ENCODE peak calls at places on chromosomes 2 and 18, in ten cellular contexts. F is left lung, Q is PC-9, R is fibroblast of lung, G is B cell, O is neural progenitor cell, X is adrenal gland, L is astrocyte of the spinal cord, J is GM20000, U is mammary epithelial cell. N is an unnamed sample.

GRCh38 chr2:231321021-231321420 is 74.5 kb upstream of the B3GNT7 start:
- DNase-seq in F (no peak), Q (no peak), R (no peak), G (no peak), O (no peak), X (peak), L (no peak), J (no peak), U (no peak), N (no peak)

GRCh38 chr2:3449936-3450335 is 69.4 kb downstream of the ADI1 start:
- DNase-seq in F (no peak), Q (no peak), R (no peak), G (peak), O (no peak), X (no peak), L (no peak), J (no peak), U (no peak), N (no peak)

GRCh38 chr2:205704101-205704741 is 21.9 kb downstream of the NRP2 start:
- DNase-seq in F (no peak), Q (no peak), R (no peak), G (peak), O (no peak), X (no peak), L (peak), J (no peak), U (no peak), N (no peak)

GRCh38 chr2:170707821-170708795 is 7.0 kb upstream of the SP5 start:
- DNase-seq in F (no peak), Q (no peak), R (no peak), G (no peak), O (no peak), X (no peak), L (no peak), J (no peak), U (no peak), N (no peak)

GRCh38 chr18:59662008-59662701 is 35.1 kb downstream of the CCBE1 start:
- DNase-seq in F (no peak), Q (peak), R (peak), G (no peak), O (no peak), X (no peak), L (peak), J (no peak), U (peak), N (no peak)

GRCh38 chr2:109403841-109404201 is 209.9 kb downstream of the SEPTIN10 start:
- DNase-seq in F (no peak), Q (no peak), R (no peak), G (no peak), O (no peak), X (no peak), L (no peak), J (no peak), U (peak), N (no peak)

GRCh38 chr2:64274399-64275173 is 130.4 kb upstream of the PELI1 start:
- DNase-seq in F (no peak), Q (peak), R (no peak), G (no peak), O (no peak), X (no peak), L (peak), J (no peak), U (peak), N (no peak)

GRCh38 chr2:149330127-149331022 is at the start of gene LYPD6:
- DNase-seq in F (peak), Q (peak), R (peak), G (no peak), O (peak), X (peak), L (peak), J (peak), U (peak), N (peak)

GRCh38 chr2:36493221-36493620 is 104.7 kb downstream of the FEZ2 start:
- DNase-seq in F (no peak), Q (no peak), R (no peak), G (no peak), O (no peak), X (no peak), L (no peak), J (no peak), U (no peak), N (no peak)

GRCh38 chr2:232876071-232876977 is 6.3 kb downstream of the SNORC start:
- DNase-seq in F (no peak), Q (no peak), R (no peak), G (no peak), O (peak), X (no peak), L (no peak), J (peak), U (peak), N (peak)

GRCh38 chr18:59763541-59764136 is 66.4 kb upstream of the CCBE1 start:
- DNase-seq in F (no peak), Q (no peak), R (peak), G (no peak), O (no peak), X (no peak), L (no peak), J (no peak), U (no peak), N (no peak)

GRCh38 chr2:45121236-45121927 is 112.1 kb upstream of the SIX2 start:
- DNase-seq in F (no peak), Q (peak), R (no peak), G (peak), O (no peak), X (no peak), L (no peak), J (no peak), U (peak), N (no peak)

GRCh38 chr2:219175928-219176817 is 552 bp downstream of the CNPPD1 start:
- DNase-seq in F (no peak), Q (peak), R (peak), G (peak), O (peak), X (peak), L (peak), J (peak), U (peak), N (peak)
- TF ChIP-seq CTCF in F (no peak), Q (no peak), R (no peak), G (no peak), O (peak), X (peak), L (peak), J (no peak), U (no peak), N (no peak)

DNA sequence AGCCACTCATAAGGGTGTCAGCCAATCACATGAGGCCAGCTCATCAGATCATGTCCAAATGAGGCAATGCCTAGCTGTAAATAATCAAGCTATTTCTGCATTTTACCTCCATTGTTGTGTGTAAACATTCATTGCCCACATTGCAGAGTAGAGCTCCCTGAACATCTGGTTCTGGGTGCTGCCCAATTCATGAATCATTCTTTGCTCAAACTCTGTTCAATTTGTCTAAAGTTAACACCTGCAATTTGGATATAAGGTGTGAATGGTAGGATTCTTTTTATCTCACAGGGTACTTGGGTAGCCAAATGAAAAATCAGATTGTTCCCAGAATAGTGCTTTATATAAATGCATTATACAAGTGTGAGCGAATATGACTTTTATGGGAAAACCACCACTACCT is 345.5 kb upstream of the NT5C1B start:
- DNase-seq in F (no peak), Q (no peak), R (no peak), G (no peak), O (no peak), X (no peak), L (no peak), J (no peak), U (no peak), N (no peak)
- TF ChIP-seq CTCF in F (no peak), Q (no peak), R (no peak), G (no peak), O (no peak), X (no peak), L (no peak), J (no peak), U (no peak), N (no peak)

GRCh38 chr2:24832991-24833671 is 39.9 kb downstream of the CENPO start:
- DNase-seq in F (no peak), Q (no peak), R (no peak), G (no peak), O (peak), X (no peak), L (no peak), J (no peak), U (no peak), N (no peak)
- TF ChIP-seq CTCF in F (no peak), Q (no peak), R (no peak), G (no peak), O (no peak), X (no peak), L (no peak), J (no peak), U (no peak), N (no peak)

GRCh38 chr18:37529863-37530262 is 35.7 kb downstream of the CELF4 start:
- DNase-seq in F (no peak), Q (no peak), R (no peak), G (no peak), O (no peak), X (no peak), L (no peak), J (peak), U (no peak), N (peak)
- TF ChIP-seq CTCF in F (no peak), Q (no peak), R (no peak), G (no peak), O (no peak), X (no peak), L (no peak), J (no peak), U (no peak), N (no peak)

GRCh38 chr2:200310545-200310971 is 4.1 kb downstream of the SPATS2L start:
- DNase-seq in F (no peak), Q (peak), R (peak), G (no peak), O (no peak), X (no peak), L (peak), J (no peak), U (no peak), N (no peak)

GRCh38 chr2:200308001-200308400 is 1.5 kb downstream of the SPATS2L start:
- DNase-seq in F (no peak), Q (no peak), R (peak), G (no peak), O (no peak), X (no peak), L (peak), J (no peak), U (peak), N (no peak)

GRCh38 chr2:200306969-200307811 is 697 bp downstream of the SPATS2L start:
- DNase-seq in F (peak), Q (no peak), R (peak), G (no peak), O (peak), X (peak), L (peak), J (peak), U (peak), N (peak)

GRCh38 chr2:200309296-200309846 is 2.9 kb downstream of the SPATS2L start:
- DNase-seq in F (no peak), Q (no peak), R (no peak), G (no peak), O (no peak), X (no peak), L (no peak), J (no peak), U (no peak), N (no peak)

DNA sequence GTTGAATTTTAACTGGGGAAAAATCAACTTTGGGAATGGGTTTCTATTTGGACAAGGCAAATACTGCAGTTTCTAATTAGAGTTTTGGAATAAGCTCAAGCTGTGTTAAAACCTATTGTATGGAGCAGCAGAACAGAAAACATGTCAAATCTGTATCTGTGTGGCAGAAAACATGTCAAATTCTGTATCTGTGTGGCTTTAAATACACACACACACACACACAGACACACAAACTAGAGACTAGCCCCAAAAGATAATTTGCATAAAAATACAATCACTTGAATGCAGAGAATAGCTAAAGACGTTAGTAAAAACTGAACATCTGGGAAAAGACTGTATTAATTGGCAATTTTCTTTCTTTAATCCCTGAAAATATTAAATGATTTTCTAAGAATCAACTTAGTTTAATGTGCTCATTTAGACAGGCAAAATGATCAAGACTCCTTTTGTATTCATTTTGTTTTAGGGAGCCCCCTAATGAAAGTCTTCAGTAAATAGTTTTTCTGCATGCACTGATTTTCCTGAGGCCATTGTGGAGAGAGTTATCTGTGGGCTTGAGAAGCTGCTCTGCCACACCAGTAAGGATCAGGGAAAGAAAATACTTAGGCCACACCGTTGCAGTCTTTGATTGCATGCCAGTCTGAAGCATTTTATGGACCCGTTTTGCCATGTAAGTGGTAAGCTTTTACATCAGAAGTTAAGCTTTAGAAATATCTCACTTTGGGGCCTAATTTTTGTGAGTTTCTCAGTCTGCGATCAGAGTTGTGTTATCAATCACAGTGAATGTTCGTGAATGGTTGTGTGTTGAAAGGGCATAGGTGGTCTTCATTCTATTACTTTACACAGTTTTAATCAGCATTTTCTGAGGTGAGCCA is 2.2 kb downstream of the SPATS2L start:
- DNase-seq in F (no peak), Q (no peak), R (peak), G (no peak), O (peak), X (no peak), L (peak), J (no peak), U (peak), N (no peak)
- TF ChIP-seq CTCF in F (no peak), Q (no peak), R (peak), G (no peak), O (peak), X (no peak), L (no peak), J (no peak), U (peak), N (no peak)

GRCh38 chr2:238974510-238975166 is 126.8 kb downstream of the TWIST2 start:
- DNase-seq in F (no peak), Q (no peak), R (peak), G (no peak), O (peak), X (no peak), L (peak), J (no peak), U (peak), N (no peak)
- TF ChIP-seq CTCF in F (no peak), Q (no peak), R (peak), G (no peak), O (peak), X (no peak), L (peak), J (no peak), U (peak), N (no peak)

GRCh38 chr18:62458346-62458745 is 64.5 kb upstream of the ZCCHC2 start:
- DNase-seq in F (no peak), Q (no peak), R (no peak), G (no peak), O (no peak), X (no peak), L (no peak), J (no peak), U (peak), N (no peak)
- TF ChIP-seq CTCF in F (no peak), Q (no peak), R (no peak), G (no peak), O (no peak), X (no peak), L (no peak), J (no peak), U (no peak), N (no peak)

N was measured in GM13976.